ENCODE peak calls at places on chromosomes 6 and 20, in four cellular contexts. One of them, this sample, is unnamed. For H3K4me1, the result is how much of the 10 kb centered on the place peaks cover.

GRCh38 chr6:5138995-5139827 is 54.1 kb downstream of the PPP1R3G start:
- DNase-seq in neuronal stem cell: no peak
- DNase-seq in lower lobe of right lung: no peak
- DNase-seq in right cardiac atrium: no peak
- DNase-seq in this sample: no peak

GRCh38 chr20:23634985-23635767 is 2.6 kb downstream of the CST3 start:
- DNase-seq in neuronal stem cell: no peak
- DNase-seq in lower lobe of right lung: no peak
- DNase-seq in right cardiac atrium: peak
- DNase-seq in this sample: no peak

GRCh38 chr20:12729326-12729725 is 279.4 kb upstream of the SPTLC3 start:
- DNase-seq in neuronal stem cell: no peak
- DNase-seq in lower lobe of right lung: no peak
- DNase-seq in right cardiac atrium: no peak
- DNase-seq in this sample: no peak

GRCh38 chr6:159989882-159990480 is 21.1 kb downstream of the IGF2R start:
- DNase-seq in neuronal stem cell: no peak
- DNase-seq in lower lobe of right lung: no peak
- DNase-seq in right cardiac atrium: no peak
- DNase-seq in this sample: no peak

GRCh38 chr20:10133532-10133931 is 85.1 kb upstream of the SNAP25 start:
- DNase-seq in neuronal stem cell: no peak
- DNase-seq in lower lobe of right lung: no peak
- DNase-seq in right cardiac atrium: no peak
- DNase-seq in this sample: no peak

GRCh38 chr6:151551223-151551857 is 57.5 kb downstream of the CCDC170 start:
- DNase-seq in neuronal stem cell: no peak
- DNase-seq in lower lobe of right lung: no peak
- DNase-seq in right cardiac atrium: no peak
- DNase-seq in this sample: peak

GRCh38 chr6:84583784-84584183 is 180.6 kb downstream of the TBX18 start:
- DNase-seq in neuronal stem cell: no peak
- DNase-seq in lower lobe of right lung: no peak
- DNase-seq in right cardiac atrium: no peak
- DNase-seq in this sample: no peak

GRCh38 chr6:6724319-6725119 is 136.0 kb downstream of the LY86 start:
- DNase-seq in neuronal stem cell: peak
- DNase-seq in lower lobe of right lung: peak
- DNase-seq in right cardiac atrium: peak
- DNase-seq in this sample: peak

GRCh38 chr20:37519508-37520416 is 1.3 kb upstream of the NNAT start:
- DNase-seq in neuronal stem cell: no peak
- DNase-seq in lower lobe of right lung: no peak
- DNase-seq in right cardiac atrium: no peak
- DNase-seq in this sample: no peak

GRCh38 chr6:163708459-163708858 is 293.9 kb downstream of the QKI start:
- DNase-seq in neuronal stem cell: no peak
- DNase-seq in lower lobe of right lung: no peak
- DNase-seq in right cardiac atrium: no peak
- DNase-seq in this sample: no peak

GRCh38 chr6:163710552-163710951 is 296.0 kb downstream of the QKI start:
- DNase-seq in neuronal stem cell: no peak
- DNase-seq in lower lobe of right lung: no peak
- DNase-seq in right cardiac atrium: no peak
- DNase-seq in this sample: no peak

GRCh38 chr6:163707385-163708355 is 293.2 kb downstream of the QKI start:
- DNase-seq in neuronal stem cell: no peak
- DNase-seq in lower lobe of right lung: no peak
- DNase-seq in right cardiac atrium: no peak
- DNase-seq in this sample: no peak

GRCh38 chr6:163709693-163710092 is 295.2 kb downstream of the QKI start:
- DNase-seq in neuronal stem cell: no peak
- DNase-seq in lower lobe of right lung: no peak
- DNase-seq in right cardiac atrium: peak
- DNase-seq in this sample: no peak

GRCh38 chr6:163709255-163709654 is 294.7 kb downstream of the QKI start:
- DNase-seq in neuronal stem cell: no peak
- DNase-seq in lower lobe of right lung: no peak
- DNase-seq in right cardiac atrium: no peak
- DNase-seq in this sample: no peak
- H3K4me1 ChIP-seq in neuronal stem cell: under half
- H3K4me1 ChIP-seq in lower lobe of right lung: half or more
- H3K4me1 ChIP-seq in right cardiac atrium: under half
- H3K4me1 ChIP-seq in this sample: under half

DNA sequence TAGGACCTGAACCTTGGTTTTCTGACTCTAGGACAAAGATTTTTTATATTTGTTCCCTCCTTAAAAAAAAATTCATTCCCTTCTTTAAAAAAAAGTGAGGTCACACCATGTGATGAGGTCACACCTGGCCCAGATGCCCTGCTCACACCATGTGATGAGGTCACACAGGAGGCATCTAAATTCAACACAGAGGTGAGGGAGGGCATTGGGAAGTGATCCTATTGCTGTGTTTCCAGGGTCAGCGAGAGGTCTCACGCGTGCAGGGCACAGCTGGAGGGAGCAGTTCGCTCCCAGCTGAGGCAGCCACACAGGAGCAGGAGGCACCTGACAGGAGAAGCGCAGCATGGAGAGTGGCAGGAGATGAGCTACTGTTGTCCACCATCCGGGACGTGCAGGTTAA is 92.5 kb downstream of the SLC22A23 start:
- DNase-seq in neuronal stem cell: no peak
- DNase-seq in lower lobe of right lung: no peak
- DNase-seq in right cardiac atrium: no peak
- DNase-seq in this sample: no peak
- H3K4me1 ChIP-seq in neuronal stem cell: under half
- H3K4me1 ChIP-seq in lower lobe of right lung: under half
- H3K4me1 ChIP-seq in right cardiac atrium: under half
- H3K4me1 ChIP-seq in this sample: under half

DNA sequence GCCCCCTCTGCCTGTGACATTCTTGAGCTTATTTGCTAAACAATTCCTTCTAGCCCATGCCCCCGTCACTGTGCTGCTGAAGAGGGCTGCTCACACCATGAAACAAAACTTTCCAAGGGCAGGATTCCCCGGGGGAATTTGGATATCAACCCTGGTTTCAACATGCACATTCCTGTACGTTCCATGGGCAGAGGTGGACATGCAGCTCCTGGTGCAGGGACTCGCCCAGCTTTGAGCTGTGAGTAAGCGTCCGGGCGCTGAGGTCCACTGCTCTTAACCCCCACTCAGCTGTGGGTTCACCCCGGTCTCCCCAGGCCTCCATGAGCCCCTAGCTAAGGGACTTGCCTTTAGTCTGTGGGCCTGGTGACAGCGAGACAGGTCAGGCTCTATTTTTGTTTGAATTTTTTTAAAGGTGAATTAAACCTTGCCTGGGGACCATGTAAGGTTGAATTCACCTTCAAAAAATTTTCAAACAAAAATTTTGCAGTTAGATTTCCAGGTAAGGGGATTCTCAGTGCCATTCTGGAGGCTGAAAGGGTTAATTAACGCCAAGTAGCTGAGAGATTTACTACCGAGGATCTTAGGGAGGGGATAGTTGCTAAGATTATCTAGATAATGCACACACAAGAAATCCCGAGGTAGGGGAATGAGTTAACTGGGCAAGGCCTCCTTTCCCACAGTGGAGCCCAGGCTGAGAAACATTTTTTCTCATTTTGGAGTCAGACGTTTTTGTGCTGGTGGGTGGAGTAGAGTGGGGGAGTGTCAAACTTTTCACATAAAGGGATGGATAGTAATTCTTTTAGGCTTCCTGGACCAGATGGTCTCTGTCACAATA is 70.3 kb upstream of the SLC22A23 start:
- DNase-seq in neuronal stem cell: no peak
- DNase-seq in lower lobe of right lung: no peak
- DNase-seq in right cardiac atrium: no peak
- DNase-seq in this sample: no peak
- H3K4me1 ChIP-seq in neuronal stem cell: under half
- H3K4me1 ChIP-seq in lower lobe of right lung: under half
- H3K4me1 ChIP-seq in right cardiac atrium: under half
- H3K4me1 ChIP-seq in this sample: under half

DNA sequence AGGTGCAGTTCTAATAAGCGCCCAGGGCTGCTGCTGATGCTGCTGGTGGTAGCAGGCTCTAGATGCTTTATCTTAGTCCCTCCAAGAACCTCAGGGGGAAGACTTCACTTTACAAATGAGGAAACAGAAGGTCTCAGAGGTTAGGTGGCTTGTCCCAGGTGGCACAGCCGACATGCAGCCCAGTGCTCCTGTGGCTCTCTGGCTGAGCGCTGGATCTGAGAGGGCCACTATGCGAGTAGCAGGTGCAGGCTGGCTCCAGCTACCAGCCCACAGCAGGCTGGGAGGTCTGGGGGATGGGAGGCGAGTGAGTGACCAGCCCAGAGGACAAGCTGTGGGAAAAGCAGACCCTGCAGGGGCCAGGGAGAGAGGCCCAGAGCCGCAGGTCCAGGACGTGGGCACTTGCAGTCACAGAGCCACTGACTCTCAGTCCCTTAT is 90.9 kb downstream of the PRND start:
- DNase-seq in neuronal stem cell: no peak
- DNase-seq in lower lobe of right lung: no peak
- DNase-seq in right cardiac atrium: no peak
- DNase-seq in this sample: no peak
- H3K4me1 ChIP-seq in neuronal stem cell: under half
- H3K4me1 ChIP-seq in lower lobe of right lung: half or more
- H3K4me1 ChIP-seq in right cardiac atrium: under half
- H3K4me1 ChIP-seq in this sample: half or more

DNA sequence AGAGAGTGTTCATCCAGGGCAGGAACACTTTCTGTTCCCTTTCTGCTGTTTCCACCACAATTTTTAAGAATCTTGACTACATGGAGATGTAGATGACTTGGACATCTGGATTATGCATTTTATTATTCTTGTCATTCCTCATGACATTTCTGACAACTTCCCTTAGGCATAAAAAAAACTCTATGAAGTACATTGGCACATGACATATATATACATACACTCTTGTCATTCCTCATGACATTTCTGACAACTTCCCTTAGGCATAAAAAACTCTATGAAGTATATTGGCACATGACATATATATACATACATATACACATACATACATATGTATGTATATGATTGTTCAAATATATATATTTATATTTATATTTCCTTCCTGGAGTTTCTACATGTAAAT is 531.5 kb downstream of the COL12A1 start:
- DNase-seq in neuronal stem cell: no peak
- DNase-seq in lower lobe of right lung: no peak
- DNase-seq in right cardiac atrium: no peak
- DNase-seq in this sample: no peak
- H3K4me1 ChIP-seq in neuronal stem cell: under half
- H3K4me1 ChIP-seq in lower lobe of right lung: under half
- H3K4me1 ChIP-seq in right cardiac atrium: under half
- H3K4me1 ChIP-seq in this sample: under half

GRCh38 chr20:57259179-57260021 is 7.0 kb downstream of the BMP7 start:
- DNase-seq in neuronal stem cell: no peak
- DNase-seq in lower lobe of right lung: no peak
- DNase-seq in right cardiac atrium: no peak
- DNase-seq in this sample: no peak
- H3K4me1 ChIP-seq in neuronal stem cell: half or more
- H3K4me1 ChIP-seq in lower lobe of right lung: under half
- H3K4me1 ChIP-seq in right cardiac atrium: under half
- H3K4me1 ChIP-seq in this sample: under half

GRCh38 chr6:13256614-13257013 is 71.7 kb downstream of the TBC1D7 start:
- DNase-seq in neuronal stem cell: no peak
- DNase-seq in lower lobe of right lung: no peak
- DNase-seq in right cardiac atrium: no peak
- DNase-seq in this sample: no peak

GRCh38 chr6:13261464-13261994 is 66.8 kb downstream of the TBC1D7 start:
- DNase-seq in neuronal stem cell: no peak
- DNase-seq in lower lobe of right lung: no peak
- DNase-seq in right cardiac atrium: no peak
- DNase-seq in this sample: peak

GRCh38 chr6:13260831-13261230 is 67.5 kb downstream of the TBC1D7 start:
- DNase-seq in neuronal stem cell: no peak
- DNase-seq in lower lobe of right lung: no peak
- DNase-seq in right cardiac atrium: no peak
- DNase-seq in this sample: no peak

GRCh38 chr6:13260116-13260598 is 68.2 kb downstream of the TBC1D7 start:
- DNase-seq in neuronal stem cell: no peak
- DNase-seq in lower lobe of right lung: no peak
- DNase-seq in right cardiac atrium: no peak
- DNase-seq in this sample: no peak

GRCh38 chr6:13259393-13259792 is 68.9 kb downstream of the TBC1D7 start:
- DNase-seq in neuronal stem cell: no peak
- DNase-seq in lower lobe of right lung: no peak
- DNase-seq in right cardiac atrium: no peak
- DNase-seq in this sample: no peak
- H3K4me1 ChIP-seq in neuronal stem cell: under half
- H3K4me1 ChIP-seq in lower lobe of right lung: under half
- H3K4me1 ChIP-seq in right cardiac atrium: under half
- H3K4me1 ChIP-seq in this sample: under half

GRCh38 chr20:3894796-3895195 is 5.6 kb downstream of the PANK2 start:
- DNase-seq in neuronal stem cell: no peak
- DNase-seq in lower lobe of right lung: no peak
- DNase-seq in right cardiac atrium: no peak
- DNase-seq in this sample: no peak

GRCh38 chr20:3898639-3899038 is 9.5 kb downstream of the PANK2 start:
- DNase-seq in neuronal stem cell: no peak
- DNase-seq in lower lobe of right lung: no peak
- DNase-seq in right cardiac atrium: no peak
- DNase-seq in this sample: no peak

GRCh38 chr20:3896853-3897252 is 7.7 kb downstream of the PANK2 start:
- DNase-seq in neuronal stem cell: no peak
- DNase-seq in lower lobe of right lung: no peak
- DNase-seq in right cardiac atrium: no peak
- DNase-seq in this sample: no peak

GRCh38 chr20:3900187-3900604 is 11.0 kb downstream of the PANK2 start:
- DNase-seq in neuronal stem cell: no peak
- DNase-seq in lower lobe of right lung: no peak
- DNase-seq in right cardiac atrium: no peak
- DNase-seq in this sample: no peak

GRCh38 chr20:3896302-3896701 is 7.1 kb downstream of the PANK2 start:
- DNase-seq in neuronal stem cell: no peak
- DNase-seq in lower lobe of right lung: no peak
- DNase-seq in right cardiac atrium: no peak
- DNase-seq in this sample: no peak
- H3K4me1 ChIP-seq in neuronal stem cell: under half
- H3K4me1 ChIP-seq in lower lobe of right lung: half or more
- H3K4me1 ChIP-seq in right cardiac atrium: under half
- H3K4me1 ChIP-seq in this sample: half or more

This sample was measured in CD4-positive, CD25-positive, alpha-beta regulatory T cell.